ENCODE peak calls at places on chromosomes 2 and 18, in nine cellular contexts. C is K562, E is A549, T is stomach, Q is sigmoid colon, F is SK-N-SH, A is transverse colon, S is upper lobe of left lung, H is HepG2. N is an unnamed sample.
A peak's percentile ranks its signal among the peaks of the same experiment; 100 is the strongest.

GRCh38 chr2:98009887-98010760 is 14.4 kb upstream of the TMEM131 start:
- DNase-seq in E (no peak), S (no peak), F (no peak), C (no peak), T (no peak), Q (no peak), H (no peak), A (no peak), N (no peak)

GRCh38 chr2:166152064-166152463 is 24.2 kb upstream of the SCN1A start:
- DNase-seq in C (no peak), S (no peak), E (no peak), H (no peak), Q (no peak), A (no peak), T (no peak), F (no peak), N (no peak)

GRCh38 chr2:80340022-80340421 is 35.5 kb upstream of the LRRTM1 start:
- DNase-seq in F (no peak), Q (no peak), A (no peak), C (no peak), S (no peak), E (no peak), H (no peak), T (no peak), N (no peak)

GRCh38 chr2:37812414-37812813 is 112.7 kb upstream of the RMDN2 start:
- DNase-seq in A (no peak), E (no peak), S (no peak), Q (no peak), H (no peak), T (no peak), C (peak; percentile 9), F (no peak), N (no peak)

GRCh38 chr2:26562811-26563645 is 78.1 kb downstream of the CIB4 start:
- DNase-seq in F (no peak), E (peak; percentile 35), T (peak; percentile 83), H (no peak), A (peak; percentile 36), Q (peak; percentile 68), C (no peak), S (no peak), N (peak; percentile 11)

GRCh38 chr2:149920389-149920788 is 332.8 kb upstream of the MMADHC start:
- DNase-seq in S (no peak), F (no peak), C (no peak), Q (no peak), A (no peak), E (no peak), H (no peak), T (no peak), N (no peak)

GRCh38 chr2:30122362-30122761 is 24.4 kb upstream of the YPEL5 start:
- DNase-seq in A (no peak), C (no peak), Q (no peak), S (no peak), H (no peak), F (no peak), T (no peak), E (no peak), N (no peak)

GRCh38 chr2:76998713-76999112 is 523.5 kb downstream of the LRRTM4 start:
- DNase-seq in C (no peak), F (no peak), T (no peak), A (no peak), H (no peak), S (no peak), Q (no peak), E (no peak), N (no peak)

DNA sequence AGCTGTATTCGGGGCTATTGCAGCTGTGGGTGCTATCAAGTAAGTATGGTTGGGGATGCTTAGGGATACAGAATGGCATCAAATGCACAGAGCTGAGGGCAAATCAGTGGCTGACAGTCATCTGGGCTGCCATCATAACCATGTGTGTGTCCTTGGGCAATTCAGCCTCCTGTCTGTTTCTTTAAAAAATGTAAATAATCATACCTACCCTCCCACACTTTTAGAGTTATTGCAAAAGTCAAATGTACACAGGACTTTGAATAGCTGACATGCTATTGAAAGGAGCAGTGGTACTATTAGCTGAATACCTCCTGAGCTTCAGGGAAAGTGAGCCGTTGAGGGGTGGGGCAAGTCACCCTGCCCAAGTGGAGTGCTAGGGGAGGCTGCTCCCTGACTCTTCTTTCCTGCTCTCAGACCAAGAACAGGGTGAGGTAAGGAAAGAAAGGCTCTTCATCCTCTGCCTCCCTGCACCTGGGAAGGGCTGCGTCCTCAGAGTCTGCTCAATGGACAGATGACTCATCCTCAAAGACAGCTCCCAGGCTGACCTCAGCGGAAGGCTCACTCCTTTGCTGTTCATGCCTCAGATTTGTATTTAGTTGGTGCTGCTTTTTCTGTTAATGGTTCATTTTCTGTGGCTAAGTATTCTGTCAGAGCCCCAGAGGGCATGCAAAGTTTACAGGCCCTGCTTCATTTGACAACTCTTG is 54.9 kb upstream of the BZW1 start:
- DNase-seq in T (no peak), E (peak; percentile 77), F (no peak), Q (no peak), S (peak; percentile 36), A (peak; percentile 47), H (peak; percentile 95), C (peak; percentile 19), N (no peak)
- TF ChIP-seq EP300 in T (no peak), E (no peak), F (no peak), Q (no peak), S (no peak), A (no peak), H (peak; percentile 91), C (no peak), N (no peak)

DNA sequence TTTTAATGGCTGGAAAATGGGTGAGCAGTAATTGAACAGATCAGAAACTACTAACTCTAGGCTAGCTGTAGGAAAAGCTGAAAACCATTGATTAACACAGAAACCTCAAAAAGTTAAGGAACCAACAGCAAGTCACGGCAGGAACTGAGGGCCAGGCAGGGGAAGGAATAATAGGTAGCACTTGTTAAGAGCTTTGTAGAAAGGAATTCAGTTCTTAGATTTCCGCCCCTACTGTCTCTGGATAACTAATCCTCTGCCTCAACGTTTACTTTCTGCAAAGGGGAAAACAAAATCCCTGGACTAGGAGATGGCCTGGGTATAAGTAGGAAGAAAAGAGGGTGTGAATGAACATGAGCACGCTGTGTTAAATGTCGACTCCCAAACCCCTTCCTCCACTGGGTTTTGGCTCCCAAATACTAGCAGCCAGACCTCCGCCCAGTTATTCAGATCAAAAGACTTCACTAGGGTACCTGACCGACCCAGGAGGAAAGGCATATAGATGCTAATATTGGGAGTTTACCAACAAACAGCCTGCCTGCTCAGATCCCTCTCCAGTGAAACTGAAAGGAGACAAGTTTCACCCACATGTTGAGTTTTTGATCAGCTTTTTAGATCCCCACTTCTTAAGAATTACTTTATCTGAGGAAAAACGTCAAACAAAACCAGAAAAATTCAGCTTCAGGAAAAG is 12.4 kb downstream of the SMAD2 start:
- DNase-seq in E (no peak), S (no peak), T (no peak), C (no peak), F (no peak), Q (no peak), A (no peak), H (no peak), N (no peak)
- TF ChIP-seq EP300 in E (no peak), S (no peak), T (no peak), C (no peak), F (no peak), Q (no peak), A (no peak), H (no peak), N (no peak)

GRCh38 chr18:37640504-37640903 is 74.9 kb upstream of the CELF4 start:
- DNase-seq in T (no peak), A (no peak), S (no peak), E (no peak), F (no peak), Q (no peak), C (no peak), H (no peak), N (no peak)

GRCh38 chr18:37639846-37640245 is 74.2 kb upstream of the CELF4 start:
- DNase-seq in E (no peak), H (no peak), S (no peak), A (no peak), F (no peak), C (no peak), T (no peak), Q (no peak), N (no peak)

GRCh38 chr18:37636831-37637230 is 71.2 kb upstream of the CELF4 start:
- DNase-seq in F (no peak), Q (no peak), H (no peak), T (no peak), A (no peak), E (no peak), C (no peak), S (no peak), N (no peak)

GRCh38 chr18:37637451-37637850 is 71.9 kb upstream of the CELF4 start:
- DNase-seq in S (no peak), H (no peak), T (no peak), E (no peak), A (no peak), F (no peak), Q (no peak), C (no peak), N (no peak)

DNA sequence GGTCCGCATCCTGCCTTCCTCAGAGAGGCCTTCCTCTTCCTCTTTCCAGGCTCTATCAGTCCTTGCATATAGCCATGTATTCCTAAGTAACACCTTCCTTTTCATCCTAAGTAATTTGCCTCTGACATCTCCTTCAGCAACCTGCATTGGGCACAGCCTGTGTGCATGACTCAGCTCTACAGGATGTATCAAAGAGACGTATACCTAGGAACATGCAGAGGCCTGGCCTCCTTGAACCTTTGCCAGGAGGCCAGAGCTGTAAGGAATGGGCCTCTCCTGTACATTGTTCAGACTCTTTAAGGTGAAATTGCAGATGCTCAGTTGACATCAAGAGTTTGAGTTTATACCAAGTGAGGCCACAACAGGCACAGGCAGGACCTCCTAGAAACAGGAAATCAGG is 76.0 kb upstream of the CELF4 start:
- DNase-seq in T (no peak), Q (no peak), F (no peak), S (no peak), E (no peak), H (no peak), C (no peak), A (no peak), N (no peak)
- TF ChIP-seq EP300 in T (no peak), Q (no peak), F (no peak), S (no peak), E (no peak), H (no peak), C (no peak), A (no peak), N (no peak)

GRCh38 chr2:238652771-238653157 is 195.1 kb upstream of the TWIST2 start:
- DNase-seq in H (no peak), S (no peak), C (no peak), F (no peak), A (no peak), E (no peak), T (no peak), Q (no peak), N (no peak)

GRCh38 chr2:238655131-238655860 is 192.6 kb upstream of the TWIST2 start:
- DNase-seq in T (no peak), A (no peak), S (no peak), F (no peak), C (no peak), Q (no peak), E (no peak), H (no peak), N (no peak)

GRCh38 chr2:238654479-238654878 is 193.4 kb upstream of the TWIST2 start:
- DNase-seq in C (no peak), S (no peak), T (no peak), A (no peak), Q (no peak), H (no peak), E (no peak), F (no peak), N (no peak)

GRCh38 chr2:238652053-238652770 is 195.7 kb upstream of the TWIST2 start:
- DNase-seq in A (no peak), E (no peak), C (no peak), Q (no peak), F (no peak), S (no peak), H (no peak), T (no peak), N (no peak)

DNA sequence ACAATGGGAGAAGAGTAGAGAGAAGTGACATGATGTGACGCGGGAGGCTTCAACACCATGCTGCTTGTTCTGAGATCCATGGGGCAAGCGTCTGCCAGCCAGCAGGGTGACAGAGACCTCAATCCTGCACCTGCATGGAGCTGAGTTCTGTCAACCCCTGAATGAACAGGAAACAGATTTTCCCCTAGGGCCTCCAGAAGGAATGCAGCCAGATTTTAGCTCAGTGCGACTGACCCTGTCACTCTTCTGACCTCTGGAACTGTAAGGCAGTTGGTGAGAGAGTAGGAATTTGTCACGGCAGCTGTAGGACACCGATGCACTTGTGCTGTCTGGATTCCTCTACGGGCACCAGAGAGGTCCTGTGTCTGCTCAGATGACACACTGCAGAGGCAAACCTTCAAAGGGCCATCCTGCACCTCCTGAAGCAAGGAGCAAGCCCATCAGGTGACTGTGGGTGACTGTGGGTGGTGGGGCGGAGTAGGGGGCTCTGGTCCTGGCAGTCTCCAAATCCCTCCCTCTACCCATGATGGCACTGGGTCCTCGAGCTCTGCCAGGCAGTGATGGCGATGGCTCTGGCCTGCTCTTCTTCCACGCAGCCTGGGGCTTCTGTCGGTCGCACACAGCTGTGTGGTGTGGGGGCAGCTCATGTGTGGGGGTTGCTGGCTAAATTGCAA is 194.3 kb upstream of the TWIST2 start:
- DNase-seq in Q (no peak), S (no peak), T (no peak), E (no peak), H (no peak), A (no peak), F (no peak), C (no peak), N (no peak)
- TF ChIP-seq EP300 in Q (no peak), S (no peak), T (no peak), E (no peak), H (no peak), A (no peak), F (no peak), C (no peak), N (no peak)